ENCODE peak calls at places on chromosomes 7 and 10, in six cellular contexts. M is K562, C is AG04450, I is GM23338, E is thoracic aorta, B is A549. O is an unnamed sample.

GRCh38 chr10:4708123-4708759 is 117.8 kb upstream of the AKR1E2 start:
- DNase-seq in B (peak), E (no peak), C (no peak), M (peak), I (peak), O (no peak)

GRCh38 chr7:41084381-41084780 is 618.5 kb downstream of the INHBA start:
- DNase-seq in I (no peak), B (no peak), C (no peak), M (no peak), E (no peak), O (no peak)

GRCh38 chr10:73785721-73786511 is 510 bp downstream of the ZSWIM8 start:
- DNase-seq in E (no peak), B (no peak), I (peak), C (no peak), M (peak), O (no peak)

GRCh38 chr10:85603167-85603940 is 763.2 kb downstream of the GRID1 start:
- DNase-seq in M (no peak), C (no peak), B (no peak), I (no peak), E (no peak), O (no peak)

GRCh38 chr7:14457567-14458453 is 444.7 kb downstream of the DGKB start:
- DNase-seq in E (peak), M (peak), I (peak), B (peak), C (peak), O (peak)

GRCh38 chr10:6306917-6307316 is 104.2 kb downstream of the PFKFB3 start:
- DNase-seq in I (no peak), M (no peak), B (no peak), C (no peak), E (no peak), O (no peak)

GRCh38 chr10:101075775-101076174 is 14.0 kb downstream of the KAZALD1 start:
- DNase-seq in M (no peak), C (no peak), B (no peak), E (no peak), I (no peak), O (no peak)

GRCh38 chr7:17654940-17655339 is 285.4 kb downstream of the SNX13 start:
- DNase-seq in C (no peak), E (no peak), M (no peak), I (no peak), B (no peak), O (no peak)

GRCh38 chr7:56079450-56080185 is 13.1 kb downstream of the PHKG1 start:
- DNase-seq in B (peak), E (peak), M (no peak), C (no peak), I (peak), O (peak)

GRCh38 chr7:27182861-27183681 is 2.0 kb downstream of the HOXA11 start:
- DNase-seq in I (peak), C (no peak), E (no peak), M (no peak), B (no peak), O (no peak)

GRCh38 chr7:44288381-44288685 is 37.1 kb downstream of the CAMK2B start:
- DNase-seq in E (no peak), B (no peak), M (no peak), C (no peak), I (no peak), O (no peak)

GRCh38 chr10:27485986-27486385 is 18.1 kb upstream of the RAB18 start:
- DNase-seq in M (no peak), C (no peak), B (no peak), E (no peak), I (no peak), O (no peak)

GRCh38 chr10:127386606-127387327 is 162.3 kb upstream of the NPS start:
- DNase-seq in E (no peak), M (no peak), C (no peak), B (no peak), I (peak), O (no peak)

GRCh38 chr7:147556317-147556716 is 1034.2 kb upstream of the C7orf33 start:
- DNase-seq in B (no peak), E (no peak), I (no peak), M (no peak), C (no peak), O (no peak)

GRCh38 chr7:29369909-29370488 is 175.4 kb downstream of the CHN2 start:
- DNase-seq in I (peak), E (no peak), M (no peak), C (no peak), B (no peak), O (no peak)

GRCh38 chr10:53430974-53431373 is 658.4 kb upstream of the MBL2 start:
- DNase-seq in E (no peak), M (no peak), I (no peak), B (no peak), C (no peak), O (no peak)
- H3K4me3 ChIP-seq in E (no peak), M (no peak), I (no peak), B (no peak), C (no peak), O (no peak)

GRCh38 chr7:30924624-30925023 is 13.0 kb downstream of the AQP1 start:
- DNase-seq in E (no peak), M (no peak), I (no peak), C (no peak), B (no peak), O (no peak)
- TF ChIP-seq CTCF in E (no peak), M (no peak), I (no peak), C (no peak), B (no peak), O (no peak)

GRCh38 chr10:90967865-90968264 is 47.0 kb upstream of the ANKRD1 start:
- DNase-seq in M (no peak), B (no peak), I (no peak), E (no peak), C (no peak), O (no peak)
- H3K27ac ChIP-seq in M (no peak), B (no peak), I (no peak), E (no peak), C (no peak), O (no peak)

GRCh38 chr10:63266337-63267327 is 133.5 kb downstream of the NRBF2 start:
- DNase-seq in E (no peak), B (no peak), C (no peak), M (no peak), I (peak), O (no peak)

GRCh38 chr10:63267414-63268138 is 134.4 kb downstream of the NRBF2 start:
- DNase-seq in I (peak), B (peak), C (peak), E (no peak), M (peak), O (no peak)

GRCh38 chr10:63268139-63268797 is 135.1 kb downstream of the NRBF2 start:
- DNase-seq in B (peak), E (no peak), I (peak), C (no peak), M (no peak), O (no peak)

GRCh38 chr10:63264852-63265617 is 131.9 kb downstream of the NRBF2 start:
- DNase-seq in E (no peak), M (peak), B (peak), C (no peak), I (peak), O (no peak)

DNA sequence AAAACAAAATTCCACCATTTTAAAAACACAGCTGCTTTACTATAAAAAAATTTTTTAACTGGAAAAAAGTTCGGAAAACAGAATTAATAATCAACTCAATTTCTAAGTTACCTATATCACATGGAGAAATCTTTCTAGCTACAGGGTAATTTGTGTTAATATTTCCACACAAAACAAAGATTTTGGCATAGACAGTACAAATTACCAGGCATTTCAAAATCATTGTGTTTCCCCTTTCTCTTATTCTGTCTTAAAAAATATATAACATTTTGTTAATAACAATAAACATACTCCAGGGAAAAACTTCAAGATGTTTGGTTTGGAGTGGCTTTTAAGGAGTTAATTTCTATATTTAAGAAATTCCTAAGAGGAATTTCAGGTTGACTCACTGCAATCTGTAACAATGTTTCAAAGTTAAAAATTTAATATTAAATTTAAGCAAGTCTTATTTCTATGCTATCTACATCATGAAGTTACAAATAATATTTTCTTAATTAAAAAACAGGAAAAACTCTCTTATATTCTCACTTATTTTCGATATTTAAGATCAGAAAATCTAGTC is 132.6 kb downstream of the NRBF2 start:
- DNase-seq in C (no peak), M (no peak), E (no peak), I (no peak), B (no peak), O (no peak)
- H3K4me3 ChIP-seq in C (peak), M (peak), E (peak), I (peak), B (peak), O (peak)

DNA sequence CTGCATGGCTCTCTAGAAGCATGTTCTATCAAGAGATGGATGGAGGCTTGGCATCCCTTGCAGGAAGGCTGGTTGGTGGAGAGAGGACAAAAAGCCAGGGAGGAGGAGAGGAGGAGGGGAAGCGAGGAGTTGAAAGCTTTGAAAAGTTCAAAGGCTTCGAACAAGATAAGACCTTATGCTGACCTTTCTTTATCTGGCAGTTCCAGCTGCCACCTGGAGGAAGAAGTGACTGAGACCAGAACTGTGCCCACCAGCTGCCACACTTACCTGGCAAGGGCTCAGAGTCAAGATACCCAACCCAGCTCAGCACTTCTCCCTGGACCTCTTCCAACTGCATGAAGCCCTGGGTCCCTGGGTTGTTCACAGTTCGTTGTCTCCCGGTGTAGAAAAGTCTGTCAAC is 14.8 kb downstream of the CCL24 start:
- DNase-seq in C (no peak), M (no peak), E (no peak), I (no peak), B (no peak), O (no peak)
- TF ChIP-seq CTCF in C (no peak), M (peak), E (no peak), I (no peak), B (no peak), O (no peak)

O was measured in dorsolateral prefrontal cortex.